ENCODE peak calls at places on chromosomes 3 and 15, in nine cellular contexts. One of them, this sample, is unnamed.

GRCh38 chr3:6351752-6352151 is 509.2 kb upstream of the GRM7 start:
- DNase-seq in HepG2: no peak
- DNase-seq in heart right ventricle: no peak
- DNase-seq in sigmoid colon: no peak
- DNase-seq in HFFc6: no peak
- DNase-seq in ovary: no peak
- DNase-seq in lung: no peak
- DNase-seq in choroid plexus epithelial cell: no peak
- DNase-seq in suprapubic skin: no peak
- DNase-seq in this sample: no peak

GRCh38 chr3:71443332-71443731 is 140.2 kb downstream of the FOXP1 start:
- DNase-seq in lung: no peak
- DNase-seq in sigmoid colon: no peak
- DNase-seq in HepG2: no peak
- DNase-seq in HFFc6: no peak
- DNase-seq in suprapubic skin: no peak
- DNase-seq in heart right ventricle: no peak
- DNase-seq in ovary: no peak
- DNase-seq in choroid plexus epithelial cell: no peak
- DNase-seq in this sample: no peak

GRCh38 chr3:115709135-115709534 is 85.8 kb downstream of the GAP43 start:
- DNase-seq in suprapubic skin: no peak
- DNase-seq in ovary: no peak
- DNase-seq in heart right ventricle: no peak
- DNase-seq in HepG2: no peak
- DNase-seq in HFFc6: no peak
- DNase-seq in sigmoid colon: no peak
- DNase-seq in choroid plexus epithelial cell: no peak
- DNase-seq in lung: no peak
- DNase-seq in this sample: no peak

GRCh38 chr15:62118446-62118964 is 46.6 kb downstream of the C2CD4B start:
- DNase-seq in choroid plexus epithelial cell: peak; percentile 12
- DNase-seq in heart right ventricle: no peak
- DNase-seq in lung: no peak
- DNase-seq in HFFc6: no peak
- DNase-seq in sigmoid colon: no peak
- DNase-seq in suprapubic skin: no peak
- DNase-seq in HepG2: no peak
- DNase-seq in ovary: no peak
- DNase-seq in this sample: no peak

GRCh38 chr15:23420806-23421575 is 26.1 kb downstream of the GOLGA6L2 start:
- DNase-seq in heart right ventricle: no peak
- DNase-seq in lung: no peak
- DNase-seq in HepG2: no peak
- DNase-seq in ovary: no peak
- DNase-seq in suprapubic skin: no peak
- DNase-seq in sigmoid colon: peak; percentile 61
- DNase-seq in choroid plexus epithelial cell: no peak
- DNase-seq in HFFc6: no peak
- DNase-seq in this sample: no peak

GRCh38 chr3:4750306-4751056 is 228.8 kb upstream of the BHLHE40 start:
- DNase-seq in heart right ventricle: peak; percentile 60
- DNase-seq in HFFc6: peak; percentile 75
- DNase-seq in choroid plexus epithelial cell: peak; percentile 48
- DNase-seq in HepG2: peak; percentile 25
- DNase-seq in suprapubic skin: no peak
- DNase-seq in sigmoid colon: peak; percentile 81
- DNase-seq in lung: no peak
- DNase-seq in ovary: peak; percentile 54
- DNase-seq in this sample: no peak

GRCh38 chr3:132378846-132379245 is 38.5 kb upstream of the DNAJC13 start:
- DNase-seq in suprapubic skin: no peak
- DNase-seq in choroid plexus epithelial cell: no peak
- DNase-seq in sigmoid colon: no peak
- DNase-seq in HFFc6: no peak
- DNase-seq in HepG2: no peak
- DNase-seq in ovary: no peak
- DNase-seq in lung: no peak
- DNase-seq in heart right ventricle: no peak
- DNase-seq in this sample: no peak

GRCh38 chr15:35126236-35126635 is 41.1 kb upstream of the NANOGP8 start:
- DNase-seq in HFFc6: no peak
- DNase-seq in choroid plexus epithelial cell: no peak
- DNase-seq in ovary: no peak
- DNase-seq in lung: no peak
- DNase-seq in sigmoid colon: no peak
- DNase-seq in HepG2: no peak
- DNase-seq in suprapubic skin: no peak
- DNase-seq in heart right ventricle: no peak
- DNase-seq in this sample: no peak

GRCh38 chr3:47781326-47781684 is 388 bp downstream of the SMARCC1 start:
- DNase-seq in heart right ventricle: peak; percentile 62
- DNase-seq in suprapubic skin: peak; percentile 82
- DNase-seq in choroid plexus epithelial cell: no peak
- DNase-seq in ovary: peak; percentile 65
- DNase-seq in HFFc6: no peak
- DNase-seq in lung: peak; percentile 51
- DNase-seq in sigmoid colon: peak; percentile 77
- DNase-seq in HepG2: no peak
- DNase-seq in this sample: peak; percentile 30

GRCh38 chr15:42118650-42119531 is 24.5 kb upstream of the PLA2G4D start:
- DNase-seq in choroid plexus epithelial cell: peak; percentile 37
- DNase-seq in HFFc6: no peak
- DNase-seq in suprapubic skin: no peak
- DNase-seq in ovary: no peak
- DNase-seq in heart right ventricle: no peak
- DNase-seq in HepG2: no peak
- DNase-seq in lung: no peak
- DNase-seq in sigmoid colon: no peak
- DNase-seq in this sample: no peak

GRCh38 chr3:9721015-9721697 is 10.4 kb upstream of the BRPF1 start:
- DNase-seq in lung: no peak
- DNase-seq in HFFc6: peak; percentile 10
- DNase-seq in choroid plexus epithelial cell: peak; percentile 39
- DNase-seq in ovary: no peak
- DNase-seq in sigmoid colon: no peak
- DNase-seq in suprapubic skin: no peak
- DNase-seq in HepG2: no peak
- DNase-seq in heart right ventricle: no peak
- DNase-seq in this sample: no peak

GRCh38 chr15:72998226-72998625 is 54.0 kb upstream of the NEO1 start:
- DNase-seq in lung: no peak
- DNase-seq in heart right ventricle: no peak
- DNase-seq in sigmoid colon: no peak
- DNase-seq in HepG2: no peak
- DNase-seq in HFFc6: no peak
- DNase-seq in suprapubic skin: no peak
- DNase-seq in ovary: no peak
- DNase-seq in choroid plexus epithelial cell: no peak
- DNase-seq in this sample: peak; percentile 17

GRCh38 chr15:75200765-75201608 is 695 bp upstream of the C15orf39 start:
- DNase-seq in HepG2: peak; percentile 57
- DNase-seq in suprapubic skin: no peak
- DNase-seq in choroid plexus epithelial cell: peak; percentile 42
- DNase-seq in HFFc6: no peak
- DNase-seq in sigmoid colon: peak; percentile 78
- DNase-seq in heart right ventricle: peak; percentile 28
- DNase-seq in lung: peak; percentile 77
- DNase-seq in ovary: peak; percentile 55
- DNase-seq in this sample: peak; percentile 92

GRCh38 chr15:76684002-76684401 is 221.1 kb downstream of the SCAPER start:
- DNase-seq in lung: no peak
- DNase-seq in ovary: no peak
- DNase-seq in HFFc6: no peak
- DNase-seq in HepG2: no peak
- DNase-seq in suprapubic skin: no peak
- DNase-seq in sigmoid colon: no peak
- DNase-seq in choroid plexus epithelial cell: no peak
- DNase-seq in heart right ventricle: no peak
- DNase-seq in this sample: no peak

DNA sequence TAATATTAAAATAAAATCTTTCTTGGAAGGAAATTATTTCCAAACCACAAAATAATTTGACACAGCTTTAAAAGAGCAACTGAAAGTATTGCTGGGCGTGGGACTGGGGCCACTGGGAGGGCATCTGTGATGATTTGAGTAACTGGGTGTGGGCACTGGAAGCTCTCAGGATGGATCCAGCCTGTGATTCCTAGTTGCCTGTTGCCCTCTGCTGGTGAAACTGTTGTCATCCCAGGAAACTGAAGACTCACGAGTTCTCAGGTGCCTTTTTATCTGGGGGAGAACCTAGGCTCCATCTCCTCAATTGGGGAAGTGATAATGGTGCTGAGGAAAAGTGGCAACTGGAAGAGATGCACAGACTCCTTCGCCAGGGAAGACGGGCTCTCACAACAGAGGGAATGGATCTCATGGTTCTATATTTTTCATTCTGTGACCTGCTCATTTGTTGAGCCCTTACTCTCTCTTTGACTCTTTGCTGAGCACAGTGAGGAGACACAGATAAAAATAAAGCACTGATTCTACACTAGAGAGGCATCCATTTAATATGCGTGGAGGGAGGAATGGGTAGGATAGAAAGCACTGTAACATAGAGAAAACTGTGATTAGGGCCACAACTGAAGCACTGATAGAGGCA is 61.6 kb downstream of the TPRG1 start:
- DNase-seq in lung: peak; percentile 59
- DNase-seq in HFFc6: peak; percentile 47
- DNase-seq in ovary: peak; percentile 27
- DNase-seq in HepG2: peak; percentile 39
- DNase-seq in sigmoid colon: no peak
- DNase-seq in suprapubic skin: peak; percentile 62
- DNase-seq in heart right ventricle: peak; percentile 54
- DNase-seq in choroid plexus epithelial cell: peak; percentile 82
- DNase-seq in this sample: peak; percentile 79
- TF ChIP-seq CTCF in lung: peak; percentile 19
- TF ChIP-seq CTCF in HFFc6: peak; percentile 82
- TF ChIP-seq CTCF in ovary: no peak
- TF ChIP-seq CTCF in HepG2: peak; percentile 80
- TF ChIP-seq CTCF in sigmoid colon: peak; percentile 28
- TF ChIP-seq CTCF in suprapubic skin: peak; percentile 59
- TF ChIP-seq CTCF in heart right ventricle: peak; percentile 61
- TF ChIP-seq CTCF in choroid plexus epithelial cell: peak; percentile 87
- TF ChIP-seq CTCF in this sample: peak; percentile 76

DNA sequence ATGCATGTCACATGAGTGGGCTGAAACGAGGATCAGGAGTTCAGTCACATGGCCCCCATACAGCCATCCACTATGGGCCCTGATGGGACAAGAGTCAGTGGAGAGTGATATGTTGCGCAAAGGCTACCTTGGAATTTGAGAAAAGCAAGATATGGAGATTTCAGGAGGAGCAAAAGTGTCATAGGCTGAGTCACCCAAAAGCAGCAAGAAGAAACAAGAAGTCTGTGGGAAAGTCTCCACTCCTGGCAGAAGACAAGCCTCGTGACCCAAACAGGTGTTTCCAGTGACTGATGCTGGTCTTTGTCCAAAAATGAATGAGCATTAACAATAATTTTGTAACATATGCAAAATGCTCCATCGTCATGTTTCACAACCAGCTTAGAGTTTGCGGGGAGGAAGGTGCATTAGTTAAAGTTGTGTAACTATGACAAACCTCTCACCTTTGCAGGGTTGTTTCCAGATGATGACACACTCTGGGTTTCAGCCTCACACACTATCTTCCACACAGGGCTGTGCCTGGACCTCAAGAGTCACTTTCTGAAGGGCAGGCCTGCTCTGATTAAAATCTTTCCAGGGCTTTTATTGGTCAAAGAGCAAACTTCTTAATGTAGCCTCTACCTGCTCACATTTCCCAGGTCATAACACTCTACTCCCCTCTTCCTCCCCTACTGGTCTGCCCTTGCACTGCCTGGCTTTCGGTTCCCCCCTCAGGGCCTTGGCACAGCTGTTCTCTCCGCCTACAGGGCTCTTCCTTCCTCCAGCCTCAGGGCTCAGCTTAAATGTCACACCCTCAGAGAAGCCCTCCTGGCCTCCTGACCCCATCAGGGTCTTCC is 3.9 kb upstream of the DNASE1L3 start:
- DNase-seq in heart right ventricle: no peak
- DNase-seq in ovary: no peak
- DNase-seq in choroid plexus epithelial cell: peak; percentile 40
- DNase-seq in suprapubic skin: peak; percentile 55
- DNase-seq in HepG2: no peak
- DNase-seq in lung: no peak
- DNase-seq in HFFc6: no peak
- DNase-seq in sigmoid colon: no peak
- DNase-seq in this sample: peak; percentile 76
- TF ChIP-seq CTCF in heart right ventricle: peak; percentile 15
- TF ChIP-seq CTCF in ovary: no peak
- TF ChIP-seq CTCF in choroid plexus epithelial cell: no peak
- TF ChIP-seq CTCF in suprapubic skin: no peak
- TF ChIP-seq CTCF in HepG2: no peak
- TF ChIP-seq CTCF in lung: no peak
- TF ChIP-seq CTCF in HFFc6: peak; percentile 10
- TF ChIP-seq CTCF in sigmoid colon: no peak
- TF ChIP-seq CTCF in this sample: no peak

GRCh38 chr15:45715528-45715927 is 80.7 kb downstream of the SQOR start:
- DNase-seq in ovary: no peak
- DNase-seq in heart right ventricle: no peak
- DNase-seq in lung: no peak
- DNase-seq in sigmoid colon: no peak
- DNase-seq in suprapubic skin: no peak
- DNase-seq in HepG2: no peak
- DNase-seq in HFFc6: peak; percentile 33
- DNase-seq in choroid plexus epithelial cell: peak; percentile 70
- DNase-seq in this sample: no peak
- TF ChIP-seq CTCF in ovary: no peak
- TF ChIP-seq CTCF in heart right ventricle: peak; percentile 37
- TF ChIP-seq CTCF in lung: no peak
- TF ChIP-seq CTCF in sigmoid colon: peak; percentile 13
- TF ChIP-seq CTCF in suprapubic skin: no peak
- TF ChIP-seq CTCF in HepG2: peak; percentile 24
- TF ChIP-seq CTCF in HFFc6: peak; percentile 62
- TF ChIP-seq CTCF in choroid plexus epithelial cell: peak; percentile 68
- TF ChIP-seq CTCF in this sample: peak; percentile 20

DNA sequence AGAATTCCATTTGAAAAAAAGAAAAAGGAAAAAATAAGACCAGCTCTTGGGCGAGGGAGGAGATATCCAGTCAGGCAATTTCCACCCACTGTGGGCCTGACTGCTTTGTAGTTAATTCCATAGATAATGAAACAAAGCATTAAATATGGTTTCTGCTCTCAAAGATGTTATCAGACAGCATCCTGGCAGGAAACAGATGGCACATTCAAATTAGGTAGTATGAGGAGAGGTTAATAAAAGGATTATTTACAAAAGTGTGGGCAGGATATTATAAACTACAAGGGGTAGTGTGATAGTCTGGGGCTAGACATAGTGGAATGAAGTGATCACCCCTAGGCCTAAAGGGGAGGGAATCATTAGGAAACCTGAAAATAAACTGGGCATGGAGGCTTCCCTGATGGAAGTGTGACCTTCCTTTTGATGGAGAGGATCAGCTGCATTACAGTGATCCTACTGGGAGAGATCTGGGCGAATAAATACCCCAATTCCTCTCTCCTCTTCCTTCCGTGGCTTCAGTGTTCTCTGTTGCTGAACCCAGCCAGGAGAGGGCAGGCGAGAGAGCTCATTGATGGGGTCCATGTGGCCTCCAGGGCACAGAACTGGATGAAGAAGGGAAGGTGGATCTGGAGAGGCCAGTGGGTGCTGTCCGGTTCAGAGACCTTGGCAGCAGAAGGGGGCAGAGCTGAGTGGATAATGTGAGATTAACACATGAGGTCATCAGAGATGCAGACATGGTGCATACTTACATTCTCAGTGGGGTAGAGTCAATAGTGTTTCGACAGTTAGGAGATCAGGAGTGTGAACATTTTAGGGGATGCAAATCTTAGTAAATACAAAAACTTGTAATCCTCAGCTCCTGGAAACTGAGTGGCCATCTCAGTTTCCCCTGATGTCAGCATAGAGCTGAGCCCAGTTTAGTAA is 193.5 kb downstream of the CLSTN2 start:
- DNase-seq in ovary: no peak
- DNase-seq in lung: no peak
- DNase-seq in suprapubic skin: no peak
- DNase-seq in choroid plexus epithelial cell: peak; percentile 36
- DNase-seq in heart right ventricle: peak; percentile 23
- DNase-seq in HepG2: peak; percentile 25
- DNase-seq in sigmoid colon: no peak
- DNase-seq in HFFc6: peak; percentile 1
- DNase-seq in this sample: peak; percentile 18
- TF ChIP-seq CTCF in ovary: no peak
- TF ChIP-seq CTCF in lung: no peak
- TF ChIP-seq CTCF in suprapubic skin: no peak
- TF ChIP-seq CTCF in choroid plexus epithelial cell: peak; percentile 71
- TF ChIP-seq CTCF in heart right ventricle: peak; percentile 47
- TF ChIP-seq CTCF in HepG2: peak; percentile 78
- TF ChIP-seq CTCF in sigmoid colon: no peak
- TF ChIP-seq CTCF in HFFc6: peak; percentile 32
- TF ChIP-seq CTCF in this sample: no peak

This sample was measured in RWPE1.